ENCODE peak calls at places on chromosome X, in nine cellular contexts. J is NCI-H1417, C is pulmonary artery endothelial cell, R is T-helper 1 cell, V is NCI-H2171 treated with DMSO at 0.1 percent for 48 hours, I is upper lobe of right lung, H is GDM1, Q is AG08395, U is foreskin fibroblast. S is an unnamed sample.

GRCh38 chrX:125762954-125763353 is 403.1 kb downstream of the DCAF12L2 start:
- DNase-seq in H (no peak), V (no peak), U (no peak), R (no peak), J (no peak), C (no peak), Q (no peak), I (no peak), S (no peak)

GRCh38 chrX:133461226-133461625 is 45.9 kb upstream of the GPC4 start:
- DNase-seq in V (no peak), U (no peak), R (no peak), J (no peak), C (no peak), H (no peak), I (no peak), Q (no peak), S (no peak)

GRCh38 chrX:118730500-118731247 is 3.3 kb downstream of the IL13RA1 start:
- DNase-seq in H (no peak), C (peak), U (peak), J (no peak), V (no peak), R (no peak), I (no peak), Q (peak), S (no peak)

GRCh38 chrX:151966236-151966635 is 8.2 kb downstream of the GABRE start:
- DNase-seq in H (no peak), C (no peak), U (no peak), V (no peak), R (no peak), I (no peak), Q (no peak), J (no peak), S (no peak)

GRCh38 chrX:130091976-130092522 is 18.2 kb downstream of the ELF4 start:
- DNase-seq in Q (no peak), J (no peak), H (peak), C (no peak), U (no peak), R (peak), V (no peak), I (peak), S (peak)

GRCh38 chrX:15269618-15270521 is at the start of gene ASB9:
- DNase-seq in R (no peak), J (peak), U (peak), V (peak), H (peak), I (peak), Q (peak), C (peak), S (no peak)

GRCh38 chrX:88886908-88887307 is 139.9 kb downstream of the CPXCR1 start:
- DNase-seq in C (no peak), I (no peak), H (no peak), U (no peak), R (no peak), V (no peak), J (peak), Q (no peak), S (no peak)

GRCh38 chrX:150036181-150036580 is 97.9 kb upstream of the EOLA2 start:
- DNase-seq in H (no peak), J (peak), C (peak), U (peak), I (no peak), V (no peak), Q (peak), R (no peak), S (no peak)

GRCh38 chrX:135396109-135396508 is 25.6 kb upstream of the SMIM10L2A start:
- DNase-seq in U (peak), R (no peak), Q (peak), H (no peak), C (peak), I (no peak), J (no peak), V (no peak), S (no peak)

GRCh38 chrX:139890991-139891700 is 41.7 kb downstream of the ATP11C start:
- DNase-seq in H (no peak), I (no peak), J (no peak), C (no peak), V (no peak), U (peak), Q (peak), R (no peak), S (no peak)

GRCh38 chrX:72046447-72046846 is 85.3 kb downstream of the RTL5 start:
- DNase-seq in H (no peak), V (peak), J (no peak), Q (no peak), U (no peak), I (no peak), C (no peak), R (no peak), S (no peak)

GRCh38 chrX:7926501-7926900 is 712 bp downstream of the PNPLA4 start:
- DNase-seq in U (peak), Q (no peak), J (peak), I (no peak), C (no peak), H (no peak), R (no peak), V (no peak), S (no peak)

GRCh38 chrX:53262918-53263394 is 18.4 kb downstream of the IQSEC2 start:
- DNase-seq in U (peak), J (peak), C (no peak), I (no peak), V (no peak), H (peak), Q (peak), R (no peak), S (no peak)

GRCh38 chrX:50154429-50154828 is 46.4 kb downstream of the AKAP4 start:
- DNase-seq in J (no peak), I (no peak), R (no peak), Q (no peak), U (no peak), V (no peak), H (no peak), C (no peak), S (no peak)

GRCh38 chrX:103329991-103330390 is at the start of gene TCEAL7:
- DNase-seq in R (no peak), C (no peak), J (no peak), H (no peak), Q (peak), I (no peak), V (no peak), U (peak), S (no peak)

GRCh38 chrX:43728002-43728401 is 71.9 kb downstream of the MAOA start:
- DNase-seq in V (no peak), J (no peak), C (no peak), U (no peak), R (no peak), Q (no peak), H (no peak), I (no peak), S (no peak)

GRCh38 chrX:74080165-74080564 is 223.8 kb upstream of the ZCCHC13 start:
- DNase-seq in H (no peak), U (no peak), C (no peak), J (no peak), Q (no peak), R (no peak), V (no peak), I (no peak), S (no peak)

GRCh38 chrX:17635231-17635630 is 102.1 kb upstream of the SCML1 start:
- DNase-seq in C (no peak), V (peak), R (no peak), U (no peak), J (peak), I (no peak), Q (no peak), H (no peak), S (no peak)

GRCh38 chrX:40550069-40550468 is 30.7 kb upstream of the ATP6AP2 start:
- DNase-seq in U (peak), R (no peak), C (no peak), H (no peak), J (peak), I (no peak), Q (no peak), V (peak), S (no peak)

GRCh38 chrX:131677655-131678628 is 134.1 kb downstream of the OR13H1 start:
- DNase-seq in R (no peak), Q (peak), C (no peak), U (peak), V (peak), I (peak), J (peak), H (peak), S (peak)

GRCh38 chrX:148271263-148271662 is 229.2 kb upstream of the AFF2 start:
- DNase-seq in U (no peak), H (no peak), Q (no peak), V (no peak), J (no peak), I (no peak), R (no peak), C (no peak), S (no peak)

GRCh38 chrX:38320819-38321218 is 6.5 kb downstream of the RPGR start:
- DNase-seq in H (no peak), Q (no peak), V (no peak), I (no peak), C (no peak), R (no peak), U (no peak), J (no peak), S (no peak)

GRCh38 chrX:141815904-141816303 is 22.2 kb upstream of the MAGEC3 start:
- DNase-seq in J (no peak), H (no peak), V (no peak), R (no peak), I (no peak), Q (no peak), U (no peak), C (no peak), S (no peak)

GRCh38 chrX:153900806-153901752 is 3.4 kb upstream of the AVPR2 start:
- DNase-seq in H (peak), J (peak), U (peak), Q (peak), R (peak), I (peak), C (no peak), V (peak), S (peak)

S was measured in GM12891.